ENCODE peak calls at places on chromosomes 2 and 18, in four cellular contexts. One of them, this sample, is unnamed.
A peak's percentile ranks its signal among the peaks of the same experiment; 100 is the strongest.

GRCh38 chr18:5463390-5463789 is 80.4 kb downstream of the EPB41L3 start:
- DNase-seq in heart left ventricle: peak; percentile 47
- DNase-seq in A549: no peak
- DNase-seq in GM06990: no peak
- DNase-seq in this sample: no peak

GRCh38 chr18:2794159-2794558 is 52.6 kb upstream of the EMILIN2 start:
- DNase-seq in GM06990: no peak
- DNase-seq in heart left ventricle: no peak
- DNase-seq in A549: no peak
- DNase-seq in this sample: no peak

GRCh38 chr18:48667276-48668254 is 128.7 kb downstream of the CTIF start:
- DNase-seq in A549: peak; percentile 16
- DNase-seq in GM06990: no peak
- DNase-seq in heart left ventricle: no peak
- DNase-seq in this sample: no peak

GRCh38 chr2:197208029-197208428 is 102.6 kb downstream of the ANKRD44 start:
- DNase-seq in GM06990: no peak
- DNase-seq in A549: no peak
- DNase-seq in heart left ventricle: no peak
- DNase-seq in this sample: no peak

GRCh38 chr2:101064868-101065549 is 62.9 kb downstream of the RPL31 start:
- DNase-seq in GM06990: peak; percentile 25
- DNase-seq in heart left ventricle: no peak
- DNase-seq in A549: peak; percentile 87
- DNase-seq in this sample: peak; percentile 77

GRCh38 chr2:241399941-241400922 is 44.1 kb downstream of the FARP2 start:
- DNase-seq in A549: no peak
- DNase-seq in heart left ventricle: no peak
- DNase-seq in GM06990: no peak
- DNase-seq in this sample: no peak

GRCh38 chr2:230913406-230913805 is 11.6 kb downstream of the GPR55 start:
- DNase-seq in heart left ventricle: peak; percentile 25
- DNase-seq in GM06990: no peak
- DNase-seq in A549: peak; percentile 46
- DNase-seq in this sample: no peak

GRCh38 chr2:215362562-215362904 is 50.7 kb downstream of the ATIC start:
- DNase-seq in heart left ventricle: no peak
- DNase-seq in A549: no peak
- DNase-seq in GM06990: no peak
- DNase-seq in this sample: no peak

GRCh38 chr18:49250819-49251388 is 209.5 kb downstream of the DYM start:
- DNase-seq in GM06990: no peak
- DNase-seq in A549: peak; percentile 16
- DNase-seq in heart left ventricle: no peak
- DNase-seq in this sample: no peak

GRCh38 chr2:74219846-74220486 is 21.6 kb downstream of the MTHFD2 start:
- DNase-seq in GM06990: no peak
- DNase-seq in A549: no peak
- DNase-seq in heart left ventricle: no peak
- DNase-seq in this sample: no peak

GRCh38 chr2:235146871-235147565 is 195.2 kb downstream of the SH3BP4 start:
- DNase-seq in A549: no peak
- DNase-seq in heart left ventricle: no peak
- DNase-seq in GM06990: no peak
- DNase-seq in this sample: no peak

GRCh38 chr2:42328148-42328833 is 32.7 kb downstream of the COX7A2L start:
- DNase-seq in GM06990: no peak
- DNase-seq in A549: peak; percentile 49
- DNase-seq in heart left ventricle: no peak
- DNase-seq in this sample: no peak

GRCh38 chr2:234060236-234060635 is 9.7 kb downstream of the SPP2 start:
- DNase-seq in A549: no peak
- DNase-seq in heart left ventricle: no peak
- DNase-seq in GM06990: no peak
- DNase-seq in this sample: no peak

GRCh38 chr2:19198376-19198775 is 160.0 kb downstream of the OSR1 start:
- DNase-seq in GM06990: no peak
- DNase-seq in heart left ventricle: peak; percentile 23
- DNase-seq in A549: no peak
- DNase-seq in this sample: no peak

GRCh38 chr2:235856151-235856819 is 311.9 kb downstream of the GBX2 start:
- DNase-seq in heart left ventricle: no peak
- DNase-seq in GM06990: no peak
- DNase-seq in A549: no peak
- DNase-seq in this sample: no peak

GRCh38 chr2:23651187-23651983 is 266.4 kb downstream of the KLHL29 start:
- DNase-seq in heart left ventricle: no peak
- DNase-seq in A549: peak; percentile 22
- DNase-seq in GM06990: no peak
- DNase-seq in this sample: peak; percentile 73

GRCh38 chr18:35572644-35573043 is 8.9 kb upstream of the GALNT1 start:
- DNase-seq in A549: no peak
- DNase-seq in heart left ventricle: no peak
- DNase-seq in GM06990: no peak
- DNase-seq in this sample: no peak

GRCh38 chr2:72886505-72887031 is 640 bp upstream of the SPR start:
- DNase-seq in A549: no peak
- DNase-seq in heart left ventricle: no peak
- DNase-seq in GM06990: no peak
- DNase-seq in this sample: no peak

GRCh38 chr2:128374001-128374710 is 55.5 kb upstream of the HS6ST1 start:
- DNase-seq in GM06990: no peak
- DNase-seq in A549: no peak
- DNase-seq in heart left ventricle: no peak
- DNase-seq in this sample: peak; percentile 29

GRCh38 chr2:233174131-233174530 is 77.3 kb upstream of the ATG16L1 start:
- DNase-seq in heart left ventricle: no peak
- DNase-seq in GM06990: no peak
- DNase-seq in A549: no peak
- DNase-seq in this sample: no peak

GRCh38 chr2:222100704-222101103 is 198.1 kb downstream of the PAX3 start:
- DNase-seq in GM06990: no peak
- DNase-seq in heart left ventricle: no peak
- DNase-seq in A549: no peak
- DNase-seq in this sample: no peak

GRCh38 chr2:207516206-207516605 is 13.6 kb upstream of the CREB1 start:
- DNase-seq in heart left ventricle: no peak
- DNase-seq in A549: no peak
- DNase-seq in GM06990: no peak
- DNase-seq in this sample: no peak

GRCh38 chr2:67221266-67221665 is 175.9 kb upstream of the ETAA1 start:
- DNase-seq in GM06990: no peak
- DNase-seq in heart left ventricle: no peak
- DNase-seq in A549: no peak
- DNase-seq in this sample: no peak

GRCh38 chr2:181114021-181114420 is 133.6 kb downstream of the UBE2E3 start:
- DNase-seq in GM06990: no peak
- DNase-seq in A549: no peak
- DNase-seq in heart left ventricle: no peak
- DNase-seq in this sample: no peak

GRCh38 chr2:109209412-109209811 is 80.4 kb downstream of the SH3RF3 start:
- DNase-seq in GM06990: no peak
- DNase-seq in heart left ventricle: no peak
- DNase-seq in A549: peak; percentile 13
- DNase-seq in this sample: peak; percentile 80

GRCh38 chr2:11647834-11648600 is 22.0 kb downstream of the NTSR2 start:
- DNase-seq in A549: no peak
- DNase-seq in heart left ventricle: no peak
- DNase-seq in GM06990: no peak
- DNase-seq in this sample: peak; percentile 21

GRCh38 chr2:170022692-170023091 is 155.3 kb upstream of the MYO3B start:
- DNase-seq in GM06990: no peak
- DNase-seq in A549: peak; percentile 15
- DNase-seq in heart left ventricle: no peak
- DNase-seq in this sample: peak; percentile 35

GRCh38 chr2:128389521-128389920 is 70.9 kb upstream of the HS6ST1 start:
- DNase-seq in heart left ventricle: no peak
- DNase-seq in GM06990: no peak
- DNase-seq in A549: no peak
- DNase-seq in this sample: no peak

GRCh38 chr2:240139666-240140393 is 628 bp downstream of the OTOS start:
- DNase-seq in heart left ventricle: peak; percentile 11
- DNase-seq in GM06990: no peak
- DNase-seq in A549: no peak
- DNase-seq in this sample: no peak

GRCh38 chr2:5915926-5916325 is 223.7 kb downstream of the SOX11 start:
- DNase-seq in GM06990: no peak
- DNase-seq in A549: peak; percentile 10
- DNase-seq in heart left ventricle: no peak
- DNase-seq in this sample: no peak

GRCh38 chr2:16525265-16525887 is 140.3 kb downstream of the CYRIA start:
- DNase-seq in heart left ventricle: no peak
- DNase-seq in A549: peak; percentile 36
- DNase-seq in GM06990: no peak
- DNase-seq in this sample: peak; percentile 27

GRCh38 chr2:95165371-95166064 is at the start of gene ZNF2:
- DNase-seq in heart left ventricle: peak; percentile 99
- DNase-seq in GM06990: peak; percentile 94
- DNase-seq in A549: peak; percentile 99
- DNase-seq in this sample: peak; percentile 99

GRCh38 chr2:40325111-40325510 is 126.8 kb downstream of the SLC8A1 start:
- DNase-seq in GM06990: no peak
- DNase-seq in heart left ventricle: no peak
- DNase-seq in A549: no peak
- DNase-seq in this sample: no peak

GRCh38 chr2:234490239-234491074 is 6.4 kb downstream of the ARL4C start:
- DNase-seq in heart left ventricle: no peak
- DNase-seq in A549: no peak
- DNase-seq in GM06990: no peak
- DNase-seq in this sample: no peak

GRCh38 chr18:22831441-22831904 is 101.7 kb upstream of the RBBP8 start:
- DNase-seq in A549: peak; percentile 31
- DNase-seq in GM06990: no peak
- DNase-seq in heart left ventricle: no peak
- DNase-seq in this sample: no peak

GRCh38 chr2:195488567-195488966 is 168.5 kb upstream of the SLC39A10 start:
- DNase-seq in A549: peak; percentile 6
- DNase-seq in heart left ventricle: no peak
- DNase-seq in GM06990: no peak
- DNase-seq in this sample: no peak

GRCh38 chr18:26383454-26384270 is 157.4 kb downstream of the TAF4B start:
- DNase-seq in heart left ventricle: no peak
- DNase-seq in GM06990: no peak
- DNase-seq in A549: peak; percentile 63
- DNase-seq in this sample: peak; percentile 36

GRCh38 chr2:179020156-179020750 is 29.7 kb downstream of the CCDC141 start:
- DNase-seq in A549: peak; percentile 38
- DNase-seq in GM06990: no peak
- DNase-seq in heart left ventricle: no peak
- DNase-seq in this sample: peak; percentile 3
- TF ChIP-seq CTCF in A549: no peak
- TF ChIP-seq CTCF in GM06990: peak; percentile 75
- TF ChIP-seq CTCF in heart left ventricle: peak; percentile 21
- TF ChIP-seq CTCF in this sample: peak; percentile 27

GRCh38 chr2:28663359-28663758 is 88.3 kb upstream of the PPP1CB start:
- DNase-seq in heart left ventricle: no peak
- DNase-seq in GM06990: no peak
- DNase-seq in A549: peak; percentile 42
- DNase-seq in this sample: no peak
- TF ChIP-seq CTCF in heart left ventricle: no peak
- TF ChIP-seq CTCF in GM06990: no peak
- TF ChIP-seq CTCF in A549: no peak
- TF ChIP-seq CTCF in this sample: no peak

GRCh38 chr2:220269421-220269820 is 642.0 kb downstream of the SLC4A3 start:
- DNase-seq in GM06990: no peak
- DNase-seq in A549: no peak
- DNase-seq in heart left ventricle: no peak
- DNase-seq in this sample: no peak
- TF ChIP-seq CTCF in GM06990: no peak
- TF ChIP-seq CTCF in A549: no peak
- TF ChIP-seq CTCF in heart left ventricle: no peak
- TF ChIP-seq CTCF in this sample: no peak

DNA sequence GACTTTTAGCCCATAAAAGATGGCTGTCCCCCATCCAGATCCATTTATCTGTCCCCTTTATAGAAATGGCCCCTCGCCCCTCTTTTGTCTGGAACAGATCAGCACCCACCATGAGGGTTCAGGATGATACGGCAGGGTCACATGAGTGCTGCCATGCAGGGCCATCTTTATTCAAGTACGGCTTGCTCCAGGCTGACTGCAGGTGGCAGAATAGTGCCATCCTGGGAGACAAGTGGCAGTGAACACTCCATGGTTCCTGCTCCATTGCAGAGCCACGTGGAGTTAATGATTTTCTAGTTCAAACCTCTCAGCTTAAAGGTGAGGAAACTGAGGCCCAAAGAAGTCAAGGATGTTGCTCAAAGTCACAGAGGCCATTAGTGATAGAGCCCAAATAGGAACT is 180.6 kb downstream of the CLIP4 start:
- DNase-seq in A549: peak; percentile 42
- DNase-seq in GM06990: no peak
- DNase-seq in heart left ventricle: no peak
- DNase-seq in this sample: peak; percentile 22
- TF ChIP-seq CTCF in A549: peak; percentile 25
- TF ChIP-seq CTCF in GM06990: peak; percentile 52
- TF ChIP-seq CTCF in heart left ventricle: no peak
- TF ChIP-seq CTCF in this sample: no peak

GRCh38 chr18:63824220-63824525 is 49.0 kb downstream of the SERPINB7 start:
- DNase-seq in A549: no peak
- DNase-seq in GM06990: no peak
- DNase-seq in heart left ventricle: no peak
- DNase-seq in this sample: no peak
- TF ChIP-seq CTCF in A549: no peak
- TF ChIP-seq CTCF in GM06990: no peak
- TF ChIP-seq CTCF in heart left ventricle: no peak
- TF ChIP-seq CTCF in this sample: no peak

GRCh38 chr2:46847185-46847710 is 68.4 kb downstream of the MCFD2 start:
- DNase-seq in heart left ventricle: peak; percentile 94
- DNase-seq in A549: peak; percentile 90
- DNase-seq in GM06990: no peak
- DNase-seq in this sample: peak; percentile 83
- TF ChIP-seq CTCF in heart left ventricle: no peak
- TF ChIP-seq CTCF in A549: no peak
- TF ChIP-seq CTCF in GM06990: no peak
- TF ChIP-seq CTCF in this sample: no peak

This sample was measured in RWPE1.